ENCODE peak calls at places on chromosomes 4 and X, in nine cellular contexts. V, F, R, N, M, P, U, A and B are unnamed samples.

GRCh38 chr4:14059006-14059405 is 431.5 kb upstream of the BOD1L1 start:
- DNase-seq in V (no peak), F (no peak), R (no peak), N (no peak), M (no peak), P (no peak), U (no peak), A (no peak), B (no peak)

GRCh38 chrX:37047776-37048175 is 39.6 kb downstream of the FAM47C start:
- DNase-seq in V (no peak), F (no peak), R (no peak), N (no peak), M (no peak), P (no peak), U (no peak), A (no peak), B (no peak)

GRCh38 chr4:19693949-19694597 is 557.6 kb upstream of the SLIT2 start:
- DNase-seq in V (no peak), F (no peak), R (no peak), N (no peak), M (no peak), P (no peak), U (no peak), A (no peak), B (no peak)

GRCh38 chr4:138627096-138627495 is 384.9 kb upstream of the SLC7A11 start:
- DNase-seq in V (no peak), F (no peak), R (no peak), N (no peak), M (no peak), P (no peak), U (no peak), A (no peak), B (no peak)

GRCh38 chrX:46912673-46913491 is 661 bp downstream of the JADE3 start:
- DNase-seq in V (peak), F (peak), R (peak), N (no peak), M (no peak), P (no peak), U (no peak), A (no peak), B (peak)

GRCh38 chrX:55908685-55909212 is 191.2 kb downstream of the RRAGB start:
- DNase-seq in V (peak), F (peak), R (peak), N (no peak), M (no peak), P (no peak), U (no peak), A (no peak), B (no peak)

GRCh38 chr4:59540311-59540710 is 1659.8 kb upstream of the ADGRL3 start:
- DNase-seq in V (no peak), F (no peak), R (no peak), N (no peak), M (no peak), P (no peak), U (no peak), A (no peak), B (no peak)

GRCh38 chrX:136899206-136899605 is 18.7 kb upstream of the RBMX start:
- DNase-seq in V (no peak), F (no peak), R (no peak), N (no peak), M (no peak), P (no peak), U (no peak), A (no peak), B (no peak)

GRCh38 chr4:37733230-37733904 is 47.2 kb upstream of the RELL1 start:
- DNase-seq in V (no peak), F (no peak), R (no peak), N (no peak), M (no peak), P (no peak), U (no peak), A (no peak), B (no peak)

GRCh38 chr4:139247241-139247640 is 32.8 kb downstream of the MGARP start:
- DNase-seq in V (no peak), F (no peak), R (no peak), N (no peak), M (no peak), P (no peak), U (no peak), A (no peak), B (no peak)

GRCh38 chr4:67020079-67020807 is 525.1 kb downstream of the CENPC start:
- DNase-seq in V (no peak), F (no peak), R (no peak), N (no peak), M (no peak), P (no peak), U (no peak), A (no peak), B (no peak)

GRCh38 chr4:95317124-95317820 is 231.5 kb downstream of the UNC5C start:
- DNase-seq in V (no peak), F (no peak), R (no peak), N (no peak), M (no peak), P (no peak), U (no peak), A (no peak), B (no peak)

GRCh38 chrX:42025861-42026260 is 102.5 kb upstream of the CASK start:
- DNase-seq in V (no peak), F (no peak), R (no peak), N (no peak), M (no peak), P (no peak), U (no peak), A (no peak), B (no peak)

GRCh38 chrX:19046343-19047215 is 62.7 kb upstream of the PHKA2 start:
- DNase-seq in V (no peak), F (no peak), R (peak), N (no peak), M (no peak), P (peak), U (no peak), A (no peak), B (no peak)

DNA sequence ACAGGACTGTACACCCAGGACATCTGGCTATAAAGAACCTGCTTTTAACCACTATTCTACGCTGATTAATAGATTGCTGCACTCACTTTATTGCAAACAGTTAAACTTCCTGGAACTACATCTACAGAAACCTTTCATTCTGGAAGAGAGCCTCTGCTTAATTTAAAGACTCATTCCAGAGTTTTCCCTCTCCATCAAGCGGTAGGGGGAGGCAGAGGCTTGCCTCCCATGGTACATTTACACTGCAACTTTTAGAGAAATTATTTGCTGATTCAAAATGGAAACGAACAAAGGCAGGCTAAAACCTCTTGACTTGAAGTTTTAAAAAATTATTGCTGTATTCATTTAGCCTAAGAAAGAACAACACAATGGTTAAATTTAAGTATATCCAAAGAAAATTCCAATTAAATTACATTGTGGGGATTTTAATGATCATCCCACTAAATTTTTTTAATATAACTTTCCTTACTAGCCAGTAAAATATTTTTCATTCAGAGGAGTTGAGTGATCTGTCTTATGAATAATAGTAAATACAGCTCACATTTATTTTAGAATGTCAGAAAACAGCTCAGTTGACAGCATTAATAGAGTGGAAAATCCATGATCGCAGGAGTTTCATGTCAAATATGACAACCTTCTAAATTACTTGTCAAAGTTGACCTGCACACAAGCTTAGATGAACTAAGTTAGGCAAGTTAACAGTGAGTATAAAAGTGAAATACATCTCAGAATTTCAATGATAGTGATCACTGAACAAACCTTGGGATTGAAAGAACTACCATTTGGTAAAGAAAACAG is 46.3 kb upstream of the PCDH10 start:
- DNase-seq in V (no peak), F (no peak), R (no peak), N (no peak), M (no peak), P (no peak), U (no peak), A (no peak), B (no peak)
- H3K27ac ChIP-seq in V (no peak), F (no peak), R (no peak), N (no peak), M (no peak), P (no peak), U (no peak), A (no peak), B (no peak)

GRCh38 chrX:74449322-74449936 is 28.1 kb downstream of the SLC16A2 start:
- DNase-seq in V (no peak), F (no peak), R (no peak), N (peak), M (no peak), P (peak), U (no peak), A (no peak), B (no peak)

GRCh38 chrX:74449937-74450330 is 28.6 kb downstream of the SLC16A2 start:
- DNase-seq in V (no peak), F (no peak), R (no peak), N (no peak), M (no peak), P (no peak), U (no peak), A (no peak), B (no peak)

GRCh38 chrX:74452199-74452481 is 30.8 kb downstream of the SLC16A2 start:
- DNase-seq in V (no peak), F (no peak), R (no peak), N (no peak), M (no peak), P (no peak), U (no peak), A (no peak), B (no peak)

GRCh38 chrX:74451450-74452198 is 30.3 kb downstream of the SLC16A2 start:
- DNase-seq in V (no peak), F (no peak), R (no peak), N (no peak), M (no peak), P (no peak), U (no peak), A (no peak), B (no peak)

DNA sequence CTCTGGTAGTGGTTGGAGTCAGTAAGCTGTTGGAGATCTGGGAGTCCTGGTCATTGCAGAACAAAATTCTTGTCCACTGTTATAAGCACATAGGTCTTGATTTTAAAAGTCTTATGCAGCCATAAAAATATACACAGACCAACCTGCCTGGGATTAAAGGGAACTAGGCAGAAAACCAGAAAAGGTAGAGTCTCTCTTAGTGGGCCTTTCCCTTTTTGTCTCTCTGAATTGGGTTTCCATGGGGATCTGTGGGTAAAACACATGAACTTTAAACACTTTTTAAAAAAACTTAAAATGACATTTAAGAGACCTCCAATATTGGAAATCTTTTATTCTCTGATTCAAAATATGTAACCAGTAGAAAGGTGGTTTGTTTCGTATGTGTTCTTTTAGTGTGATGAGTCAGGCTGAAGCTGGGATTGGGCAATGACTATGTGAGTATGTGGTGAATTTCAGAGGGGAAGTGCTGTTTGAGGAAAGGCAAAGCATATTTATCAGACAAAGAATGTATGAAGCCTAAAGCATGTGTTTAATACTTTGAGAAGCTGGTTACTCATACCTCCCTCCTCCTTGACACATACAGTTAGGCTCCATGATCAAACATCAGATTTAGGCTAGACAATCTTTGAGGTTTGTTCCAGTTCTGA is 29.6 kb downstream of the SLC16A2 start:
- DNase-seq in V (no peak), F (no peak), R (peak), N (no peak), M (no peak), P (peak), U (no peak), A (peak), B (no peak)
- H3K27ac ChIP-seq in V (no peak), F (no peak), R (peak), N (no peak), M (peak), P (no peak), U (no peak), A (peak), B (no peak)

DNA sequence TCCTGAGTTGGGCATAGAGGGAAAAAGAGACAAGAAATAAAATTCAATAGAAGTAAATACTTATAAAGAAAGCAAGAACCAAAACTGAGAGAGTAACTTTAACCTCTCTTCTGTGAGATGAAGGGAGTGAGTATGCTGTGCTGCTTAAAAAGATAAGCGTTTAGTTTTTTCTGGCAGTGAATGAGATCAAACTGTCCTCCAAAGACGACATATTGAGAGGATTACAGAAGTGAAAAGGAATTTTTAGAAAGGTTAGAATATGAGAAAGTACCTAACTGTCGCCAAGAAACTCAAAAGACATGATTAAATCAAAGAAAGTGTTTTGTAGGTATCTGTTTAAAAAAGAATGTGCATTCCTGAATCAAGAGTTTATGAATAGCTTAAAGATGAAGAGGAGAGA is 16.0 kb downstream of the GAB1 start:
- DNase-seq in V (no peak), F (no peak), R (no peak), N (no peak), M (no peak), P (no peak), U (no peak), A (no peak), B (no peak)
- H3K27ac ChIP-seq in V (no peak), F (no peak), R (no peak), N (no peak), M (peak), P (no peak), U (peak), A (no peak), B (peak)

DNA sequence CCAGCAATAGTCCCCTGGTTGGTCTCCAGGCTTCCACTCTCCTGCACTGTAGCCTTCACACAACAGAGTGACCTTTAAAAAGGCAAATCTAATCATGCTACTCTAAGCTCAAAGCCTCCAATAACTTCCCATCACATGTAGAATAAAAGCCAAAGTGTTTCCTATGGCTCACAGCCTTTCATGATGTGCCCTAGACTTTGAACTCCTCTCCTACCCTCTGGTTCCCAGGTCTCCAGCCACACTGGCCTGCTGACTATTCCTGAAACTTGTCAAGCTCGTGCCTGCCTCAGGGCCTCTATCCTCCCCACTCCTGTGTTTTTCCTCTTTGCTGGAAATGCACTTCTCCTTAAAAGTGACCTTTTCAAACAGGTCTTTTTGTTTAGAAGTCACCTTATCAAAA is 3.1 kb downstream of the MANBA start:
- DNase-seq in V (no peak), F (peak), R (no peak), N (no peak), M (no peak), P (no peak), U (no peak), A (no peak), B (no peak)
- H3K27ac ChIP-seq in V (no peak), F (no peak), R (no peak), N (no peak), M (no peak), P (no peak), U (no peak), A (no peak), B (no peak)

DNA sequence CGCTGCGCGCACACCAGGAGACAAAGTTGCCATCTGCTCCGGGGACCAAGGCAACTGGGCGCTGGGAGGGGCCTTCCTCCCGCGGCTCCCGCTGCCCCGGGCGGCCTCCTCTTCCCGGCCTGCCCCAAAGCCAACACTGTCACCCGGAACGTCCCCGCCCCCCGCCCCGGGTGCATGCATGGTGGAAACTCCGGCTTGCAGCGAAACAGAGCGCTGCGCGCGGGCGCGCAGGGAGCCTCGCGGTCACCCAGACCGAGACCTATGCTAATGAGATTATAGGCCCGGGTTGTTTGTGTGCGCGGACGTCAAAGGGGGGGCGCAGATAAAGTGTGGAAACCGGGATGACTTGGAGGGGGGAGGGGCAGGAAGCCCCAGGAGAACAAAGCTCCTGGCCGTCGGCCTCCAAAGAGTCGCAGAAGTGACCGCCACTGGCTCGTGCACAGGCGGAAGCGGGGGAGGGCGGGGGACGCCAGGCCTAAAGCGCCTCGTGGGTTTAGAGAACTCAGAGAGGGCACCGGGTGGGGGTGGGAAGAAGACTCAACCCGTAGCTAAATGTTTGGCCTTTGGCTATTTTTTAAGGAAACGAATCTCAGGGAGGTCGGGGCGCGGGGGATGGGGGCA is 88.8 kb downstream of the BCOR start:
- DNase-seq in V (peak), F (peak), R (no peak), N (no peak), M (no peak), P (no peak), U (no peak), A (no peak), B (no peak)
- H3K27ac ChIP-seq in V (no peak), F (peak), R (no peak), N (no peak), M (no peak), P (no peak), U (no peak), A (no peak), B (no peak)

DNA sequence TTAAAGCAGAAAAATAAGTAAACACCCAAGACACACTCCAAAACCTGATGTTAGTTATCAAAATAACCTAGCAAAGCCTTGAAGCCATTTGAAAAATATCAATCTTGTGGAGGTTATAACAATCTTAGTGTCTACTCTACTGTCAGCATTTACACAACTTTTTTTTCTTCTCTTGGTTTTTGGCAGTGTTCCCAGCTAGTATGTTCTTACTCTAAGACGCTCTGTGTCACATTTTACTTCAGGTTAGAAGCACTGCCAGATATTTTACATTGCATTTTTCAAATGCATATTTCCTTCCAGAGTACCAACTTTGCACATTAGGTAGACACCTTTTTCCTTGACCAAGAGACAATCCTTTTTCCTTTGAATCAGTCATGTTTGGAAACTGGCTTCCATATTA is 114.0 kb upstream of the INPP4B start:
- DNase-seq in V (no peak), F (no peak), R (no peak), N (no peak), M (no peak), P (no peak), U (no peak), A (no peak), B (no peak)
- H3K27ac ChIP-seq in V (no peak), F (no peak), R (no peak), N (no peak), M (no peak), P (no peak), U (peak), A (no peak), B (no peak)

GRCh38 chrX:129626026-129626425 is 28.7 kb downstream of the APLN start:
- DNase-seq in V (no peak), F (no peak), R (no peak), N (peak), M (no peak), P (no peak), U (no peak), A (no peak), B (no peak)
- H3K27ac ChIP-seq in V (no peak), F (no peak), R (no peak), N (no peak), M (no peak), P (no peak), U (no peak), A (no peak), B (no peak)

GRCh38 chrX:118839334-118839958 is 15.8 kb downstream of the ZCCHC12 start:
- DNase-seq in V (peak), F (peak), R (peak), N (peak), M (no peak), P (peak), U (peak), A (no peak), B (peak)
- H3K27ac ChIP-seq in V (no peak), F (no peak), R (peak), N (no peak), M (no peak), P (no peak), U (no peak), A (no peak), B (no peak)